ENCODE peak calls at places on chromosomes 7 and 10, in four cellular contexts. M, G, Q and U are unnamed samples.

GRCh38 chr10:14032406-14032998 is 298.2 kb downstream of the FRMD4A start:
- DNase-seq in M (peak; percentile 67), G (no peak), Q (no peak), U (peak; percentile 90)

GRCh38 chr10:12844796-12845524 is 156.6 kb downstream of the CCDC3 start:
- DNase-seq in M (no peak), G (peak; percentile 10), Q (no peak), U (no peak)

GRCh38 chr10:121667948-121668335 is 69.7 kb upstream of the FGFR2 start:
- DNase-seq in M (no peak), G (no peak), Q (no peak), U (no peak)

GRCh38 chr7:24756545-24756988 is 697 bp downstream of the GSDME start:
- DNase-seq in M (no peak), G (no peak), Q (no peak), U (no peak)

GRCh38 chr10:77156406-77156879 is 481.2 kb downstream of the KCNMA1 start:
- DNase-seq in M (no peak), G (no peak), Q (no peak), U (no peak)

GRCh38 chr10:86943316-86944030 is 13.9 kb downstream of the MMRN2 start:
- DNase-seq in M (no peak), G (no peak), Q (no peak), U (peak; percentile 10)

GRCh38 chr10:34905200-34905927 is 90.3 kb upstream of the PARD3 start:
- DNase-seq in M (no peak), G (no peak), Q (no peak), U (peak; percentile 32)

GRCh38 chr7:41097501-41097900 is 605.4 kb downstream of the INHBA start:
- DNase-seq in M (no peak), G (no peak), Q (no peak), U (no peak)

GRCh38 chr10:126839094-126839761 is 66.0 kb upstream of the DOCK1 start:
- DNase-seq in M (no peak), G (no peak), Q (no peak), U (peak; percentile 36)

GRCh38 chr7:8435597-8436243 is 2.3 kb downstream of the NXPH1 start:
- DNase-seq in M (no peak), G (no peak), Q (no peak), U (peak; percentile 17)

GRCh38 chr10:43292745-43293676 is 26.1 kb upstream of the RASGEF1A start:
- DNase-seq in M (peak; percentile 55), G (peak; percentile 21), Q (no peak), U (peak; percentile 57)

GRCh38 chr7:18861514-18861913 is 255.9 kb downstream of the TWIST1 start:
- DNase-seq in M (no peak), G (no peak), Q (peak; percentile 11), U (no peak)

GRCh38 chr7:120792091-120792860 is 65.7 kb downstream of the TSPAN12 start:
- DNase-seq in M (peak; percentile 80), G (peak; percentile 44), Q (peak; percentile 24), U (peak; percentile 88)

GRCh38 chr10:5551531-5552375 is 27.0 kb downstream of the CALML3 start:
- DNase-seq in M (peak; percentile 67), G (no peak), Q (peak; percentile 2), U (peak; percentile 3)

GRCh38 chr10:58351616-58352578 is 17.1 kb downstream of the UBE2D1 start:
- DNase-seq in M (no peak), G (no peak), Q (no peak), U (no peak)

GRCh38 chr10:92832998-92833642 is 15.2 kb upstream of the EXOC6 start:
- DNase-seq in M (no peak), G (no peak), Q (no peak), U (no peak)

GRCh38 chr7:33310546-33310945 is 181.2 kb downstream of the BBS9 start:
- DNase-seq in M (no peak), G (no peak), Q (no peak), U (no peak)

GRCh38 chr10:124693396-124693795 is 50.8 kb downstream of the FAM53B start:
- DNase-seq in M (peak; percentile 34), G (no peak), Q (no peak), U (no peak)

GRCh38 chr7:155467846-155468821 is 10.2 kb downstream of the EN2 start:
- DNase-seq in M (no peak), G (no peak), Q (no peak), U (peak; percentile 65)

GRCh38 chr7:45662540-45663166 is 88.5 kb downstream of the ADCY1 start:
- DNase-seq in M (no peak), G (no peak), Q (no peak), U (peak; percentile 7)

GRCh38 chr7:45662018-45662417 is 87.8 kb downstream of the ADCY1 start:
- DNase-seq in M (no peak), G (no peak), Q (no peak), U (no peak)

GRCh38 chr7:45665172-45665571 is 91.0 kb downstream of the ADCY1 start:
- DNase-seq in M (no peak), G (no peak), Q (no peak), U (peak; percentile 3)

GRCh38 chr7:45663965-45664623 is 89.9 kb downstream of the ADCY1 start:
- DNase-seq in M (no peak), G (no peak), Q (no peak), U (peak; percentile 4)

DNA sequence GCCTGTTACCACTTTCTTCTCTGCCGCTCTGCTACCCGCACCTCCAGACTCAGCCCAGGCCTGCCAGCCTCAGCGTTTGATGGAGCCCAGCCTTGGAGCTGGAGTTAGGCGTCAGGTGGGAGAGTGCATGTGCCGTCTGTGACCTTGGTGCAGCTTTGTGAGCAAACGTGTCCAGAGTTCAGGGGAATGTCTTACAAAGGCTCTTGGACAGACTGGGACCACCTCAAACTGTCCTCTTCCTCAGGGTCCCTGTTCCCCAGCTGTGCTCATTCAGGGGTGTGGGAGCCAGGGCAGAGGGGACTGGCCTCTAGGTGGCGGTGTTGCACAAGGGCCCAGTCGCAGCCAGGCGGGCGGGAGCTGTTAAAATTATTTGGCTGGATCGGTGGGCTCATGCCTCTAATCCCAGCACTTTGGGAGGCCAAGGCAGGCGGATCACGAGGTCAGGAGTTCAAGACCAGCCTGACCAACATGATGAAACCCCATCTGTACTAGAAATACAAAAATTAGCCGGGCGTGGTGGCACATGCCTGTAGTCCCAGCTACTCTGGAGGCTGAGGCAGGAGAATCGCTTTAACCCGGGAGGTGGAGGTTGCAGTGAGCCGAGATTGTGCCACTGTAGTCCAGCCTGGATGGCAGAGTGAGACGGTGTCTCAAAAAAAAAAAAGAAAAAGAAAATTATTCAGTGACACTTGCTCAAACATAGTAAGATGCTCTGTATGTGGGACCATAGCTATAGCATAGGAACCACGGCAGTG is 89.2 kb downstream of the ADCY1 start:
- DNase-seq in M (peak; percentile 70), G (peak; percentile 25), Q (no peak), U (peak; percentile 78)
- TF ChIP-seq CREM in M (no peak), G (no peak), Q (no peak), U (no peak)

GRCh38 chr10:21297525-21298383 is 227.7 kb downstream of the SKIDA1 start:
- DNase-seq in M (no peak), G (no peak), Q (no peak), U (no peak)
- TF ChIP-seq ETV6 in M (no peak), G (no peak), Q (no peak), U (no peak)

DNA sequence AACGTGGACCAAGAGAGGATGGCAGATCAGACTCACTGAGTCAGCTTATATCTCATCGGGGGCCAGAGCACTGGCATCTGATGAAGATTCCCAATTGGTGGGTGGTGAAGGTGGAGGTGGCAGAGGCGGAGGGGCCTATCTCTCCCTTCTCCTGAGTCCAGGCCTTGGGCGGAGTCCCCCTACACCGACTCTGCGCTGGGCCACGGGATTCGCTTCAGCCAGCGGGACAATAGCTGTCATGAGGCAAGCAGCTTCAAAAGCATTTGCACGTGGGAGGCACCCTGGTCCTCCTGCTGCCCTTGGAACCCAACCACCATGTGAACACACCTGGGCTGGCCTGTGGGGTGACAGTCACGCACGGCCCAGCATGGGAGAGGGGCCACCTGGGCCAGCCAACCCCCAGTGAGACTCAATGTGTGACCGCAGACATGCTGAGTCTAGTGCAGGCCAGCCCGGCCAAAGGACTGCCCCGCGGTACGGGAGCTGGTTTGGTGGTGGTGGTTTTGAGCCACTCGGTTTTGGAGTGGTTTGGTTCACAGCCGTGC is 466.8 kb upstream of the FOXK1 start:
- DNase-seq in M (no peak), G (no peak), Q (no peak), U (no peak)
- TF ChIP-seq CREM in M (no peak), G (no peak), Q (no peak), U (no peak)

DNA sequence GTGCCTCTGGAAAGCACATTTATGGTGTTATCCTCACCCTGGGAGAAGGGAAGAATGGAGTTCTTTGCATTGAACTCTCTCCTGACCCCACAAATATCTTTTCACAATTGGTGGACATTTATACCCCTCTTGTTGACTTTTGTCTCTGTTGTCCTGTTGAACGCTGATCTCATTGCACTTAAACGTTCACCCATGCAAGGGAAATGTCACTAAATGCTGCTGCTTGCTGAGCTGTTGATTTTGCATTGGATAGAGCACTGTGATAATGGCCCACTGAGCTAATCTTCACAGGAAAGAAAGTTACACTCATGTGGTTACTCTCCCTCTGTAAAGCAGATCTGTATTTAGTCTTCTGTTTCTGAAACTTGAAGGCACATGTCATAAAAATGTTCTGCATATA is 133.4 kb downstream of the FZD1 start:
- DNase-seq in M (no peak), G (no peak), Q (no peak), U (no peak)
- TF ChIP-seq ETV6 in M (no peak), G (no peak), Q (no peak), U (no peak)

DNA sequence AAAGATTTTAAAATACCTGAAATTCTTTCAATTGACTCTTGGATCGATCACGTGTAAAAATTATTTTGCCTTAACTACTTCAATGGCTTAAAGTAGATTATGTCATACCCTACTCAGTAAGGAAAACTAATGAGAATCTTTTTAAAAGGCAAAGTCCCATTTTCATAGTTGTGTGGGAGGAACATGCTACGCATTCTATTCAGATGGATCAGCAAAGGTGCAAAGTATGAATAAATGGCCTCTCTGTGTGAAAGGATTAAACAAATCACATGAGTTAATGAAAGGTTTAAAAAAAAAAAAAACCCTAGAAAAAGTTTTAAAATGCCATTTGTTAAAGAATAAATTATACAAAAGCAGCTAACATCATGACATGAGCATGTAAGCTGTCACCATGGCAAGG is 77.1 kb downstream of the ENO4 start:
- DNase-seq in M (no peak), G (no peak), Q (no peak), U (no peak)
- TF ChIP-seq CREM in M (no peak), G (no peak), Q (no peak), U (no peak)

GRCh38 chr7:6376820-6377219 is 70.9 kb downstream of the DAGLB start:
- DNase-seq in M (no peak), G (peak; percentile 90), Q (no peak), U (no peak)
- TF ChIP-seq ETV6 in M (no peak), G (no peak), Q (no peak), U (no peak)